ENCODE peak calls at places on chromosomes 7 and 10, in four cellular contexts. O, H, S and Q are unnamed samples.

GRCh38 chr10:3118621-3119020 is 51.3 kb downstream of the PFKP start:
- DNase-seq in O (no peak), H (no peak), S (no peak), Q (no peak)

GRCh38 chr7:100547872-100548271 is 8.9 kb downstream of the AGFG2 start:
- DNase-seq in O (no peak), H (no peak), S (no peak), Q (no peak)

GRCh38 chr10:119268871-119269506 is 61.6 kb downstream of the GRK5 start:
- DNase-seq in O (no peak), H (no peak), S (peak), Q (no peak)

GRCh38 chr7:150323682-150324365 is 479 bp upstream of the ACTR3C start:
- DNase-seq in O (no peak), H (no peak), S (peak), Q (no peak)

GRCh38 chr7:518630-519428 is 817 bp downstream of the PDGFA start:
- DNase-seq in O (peak), H (peak), S (no peak), Q (no peak)

GRCh38 chr10:26448706-26449435 is 10.7 kb downstream of the APBB1IP start:
- DNase-seq in O (no peak), H (no peak), S (peak), Q (no peak)

GRCh38 chr7:921581-922333 is 32.7 kb downstream of the ADAP1 start:
- DNase-seq in O (no peak), H (peak), S (no peak), Q (no peak)

GRCh38 chr10:119140603-119141245 is 24.8 kb downstream of the SFXN4 start:
- DNase-seq in O (no peak), H (peak), S (no peak), Q (no peak)

GRCh38 chr7:36346260-36346831 is 43.3 kb upstream of the ANLN start:
- DNase-seq in O (no peak), H (no peak), S (no peak), Q (no peak)

GRCh38 chr7:106050743-106051110 is 61.4 kb downstream of the SYPL1 start:
- DNase-seq in O (no peak), H (peak), S (no peak), Q (no peak)

GRCh38 chr10:132421377-132422168 is 24.6 kb downstream of the PWWP2B start:
- DNase-seq in O (peak), H (peak), S (no peak), Q (no peak)

GRCh38 chr10:124480860-124481259 is 19.2 kb downstream of the LHPP start:
- DNase-seq in O (no peak), H (no peak), S (no peak), Q (no peak)

GRCh38 chr7:47719675-47720074 is 137.8 kb upstream of the TNS3 start:
- DNase-seq in O (no peak), H (no peak), S (no peak), Q (no peak)

GRCh38 chr10:6400331-6400730 is 179.7 kb downstream of the PRKCQ start:
- DNase-seq in O (no peak), H (peak), S (no peak), Q (no peak)

GRCh38 chr7:142391191-142391992 is 133.5 kb upstream of the PRSS58 start:
- DNase-seq in O (peak), H (no peak), S (peak), Q (no peak)

GRCh38 chr7:16773884-16774283 is 20.3 kb downstream of the TSPAN13 start:
- DNase-seq in O (no peak), H (no peak), S (no peak), Q (no peak)

GRCh38 chr7:94449151-94449725 is 54.5 kb downstream of the COL1A2 start:
- DNase-seq in O (no peak), H (no peak), S (peak), Q (no peak)

GRCh38 chr7:35424869-35425495 is 171.1 kb upstream of the TBX20 start:
- DNase-seq in O (peak), H (peak), S (peak), Q (no peak)

GRCh38 chr7:37050801-37051200 is 326.5 kb upstream of the AOAH start:
- DNase-seq in O (no peak), H (no peak), S (no peak), Q (no peak)

GRCh38 chr10:7039859-7040258 is 371.0 kb downstream of the SFMBT2 start:
- DNase-seq in O (no peak), H (no peak), S (no peak), Q (no peak)

GRCh38 chr10:122213766-122214165 is 57.3 kb upstream of the BTBD16 start:
- DNase-seq in O (peak), H (no peak), S (no peak), Q (no peak)

GRCh38 chr10:91607661-91608442 is 25.0 kb downstream of the PPP1R3C start:
- DNase-seq in O (no peak), H (no peak), S (no peak), Q (no peak)

GRCh38 chr10:80477813-80478212 is 23.7 kb downstream of the TSPAN14 start:
- DNase-seq in O (no peak), H (no peak), S (no peak), Q (no peak)

GRCh38 chr10:102188298-102188940 is 36.2 kb downstream of the NOLC1 start:
- DNase-seq in O (no peak), H (no peak), S (no peak), Q (no peak)

GRCh38 chr7:21996641-21997040 is 50.9 kb upstream of the CDCA7L start:
- DNase-seq in O (no peak), H (no peak), S (no peak), Q (no peak)

GRCh38 chr7:2688409-2689342 is 674 bp downstream of the AMZ1 start:
- DNase-seq in O (peak), H (no peak), S (no peak), Q (no peak)

GRCh38 chr10:5078781-5079180 is 15.4 kb upstream of the AKR1C3 start:
- DNase-seq in O (no peak), H (no peak), S (no peak), Q (no peak)

GRCh38 chr10:44968101-44968886 is 8.7 kb downstream of the RASSF4 start:
- DNase-seq in O (peak), H (peak), S (no peak), Q (no peak)